ENCODE peak calls at places on chromosomes 13 and 19, in seven cellular contexts. J, Z, S, I, B, T and M are unnamed samples.

GRCh38 chr19:34254552-34255432 is at the start of gene GARRE1:
- DNase-seq in J (peak), Z (peak), S (no peak), I (peak), B (no peak), T (no peak), M (peak)

GRCh38 chr13:36904219-36904618 is 15.8 kb downstream of the SMAD9 start:
- DNase-seq in J (no peak), Z (no peak), S (no peak), I (no peak), B (no peak), T (no peak), M (no peak)

GRCh38 chr13:46553886-46554855 is 1.2 kb downstream of the LRCH1 start:
- DNase-seq in J (peak), Z (peak), S (peak), I (peak), B (no peak), T (peak), M (peak)

GRCh38 chr13:99228737-99229691 is 28.4 kb downstream of the UBAC2 start:
- DNase-seq in J (peak), Z (no peak), S (peak), I (no peak), B (peak), T (no peak), M (peak)

GRCh38 chr19:31085125-31085524 is 264.1 kb downstream of the TSHZ3 start:
- DNase-seq in J (no peak), Z (no peak), S (no peak), I (no peak), B (no peak), T (no peak), M (no peak)

GRCh38 chr13:39415003-39415402 is 188.0 kb downstream of the LHFPL6 start:
- DNase-seq in J (no peak), Z (no peak), S (peak), I (no peak), B (no peak), T (no peak), M (no peak)

GRCh38 chr19:8877854-8878705 is 45.9 kb downstream of the MBD3L1 start:
- DNase-seq in J (no peak), Z (no peak), S (no peak), I (no peak), B (no peak), T (peak), M (peak)

GRCh38 chr13:45367358-45367757 is 26.4 kb upstream of the TPT1 start:
- DNase-seq in J (peak), Z (peak), S (peak), I (no peak), B (peak), T (peak), M (no peak)

GRCh38 chr13:87999141-87999765 is 328.1 kb downstream of the SLITRK5 start:
- DNase-seq in J (peak), Z (no peak), S (no peak), I (no peak), B (no peak), T (no peak), M (no peak)

GRCh38 chr13:98173431-98173921 is 3.6 kb downstream of the RNF113B start:
- DNase-seq in J (peak), Z (no peak), S (peak), I (no peak), B (no peak), T (peak), M (no peak)

GRCh38 chr13:62512194-62513141 is 1096.8 kb upstream of the PCDH20 start:
- DNase-seq in J (peak), Z (peak), S (peak), I (peak), B (peak), T (peak), M (peak)

GRCh38 chr19:13876834-13877233 is at the start of gene NANOS3:
- DNase-seq in J (no peak), Z (no peak), S (no peak), I (no peak), B (no peak), T (no peak), M (peak)

GRCh38 chr13:111961236-111961635 is 105.7 kb upstream of the SOX1 start:
- DNase-seq in J (no peak), Z (no peak), S (no peak), I (no peak), B (no peak), T (no peak), M (no peak)

GRCh38 chr19:3373971-3374368 is 7.6 kb downstream of the NFIC start:
- DNase-seq in J (no peak), Z (no peak), S (no peak), I (no peak), B (no peak), T (no peak), M (no peak)

GRCh38 chr19:7515471-7516226 is at the start of gene ZNF358:
- DNase-seq in J (peak), Z (peak), S (peak), I (peak), B (no peak), T (no peak), M (peak)

GRCh38 chr13:77918391-77919261 is at the start of gene EDNRB:
- DNase-seq in J (peak), Z (peak), S (no peak), I (peak), B (no peak), T (no peak), M (peak)

GRCh38 chr19:35040826-35041547 is 534 bp upstream of the HPN start:
- DNase-seq in J (no peak), Z (no peak), S (peak), I (peak), B (no peak), T (no peak), M (no peak)

GRCh38 chr13:42747399-42747873 is 33.9 kb upstream of the FAM216B start:
- DNase-seq in J (peak), Z (no peak), S (no peak), I (no peak), B (no peak), T (no peak), M (no peak)

GRCh38 chr13:101691326-101691725 is 238.9 kb downstream of the ITGBL1 start:
- DNase-seq in J (no peak), Z (no peak), S (no peak), I (no peak), B (no peak), T (no peak), M (no peak)

GRCh38 chr19:44758596-44758995 is 10.1 kb downstream of the BCL3 start:
- DNase-seq in J (no peak), Z (no peak), S (no peak), I (peak), B (no peak), T (no peak), M (peak)

GRCh38 chr19:48750771-48751504 is 1.5 kb downstream of the FUT1 start:
- DNase-seq in J (no peak), Z (no peak), S (no peak), I (no peak), B (no peak), T (no peak), M (no peak)

GRCh38 chr13:111973186-111974064 is 93.5 kb upstream of the SOX1 start:
- DNase-seq in J (no peak), Z (no peak), S (no peak), I (no peak), B (no peak), T (no peak), M (no peak)

GRCh38 chr13:25375727-25376358 is 4.1 kb downstream of the ATP8A2 start:
- DNase-seq in J (peak), Z (peak), S (peak), I (peak), B (no peak), T (peak), M (peak)

GRCh38 chr13:41742917-41743552 is 217.9 kb downstream of the VWA8 start:
- DNase-seq in J (no peak), Z (no peak), S (no peak), I (no peak), B (no peak), T (no peak), M (no peak)

GRCh38 chr13:55577847-55578210 is 1562.9 kb upstream of the PRR20A start:
- DNase-seq in J (no peak), Z (no peak), S (no peak), I (no peak), B (no peak), T (no peak), M (no peak)

GRCh38 chr19:6238643-6239281 is 41.0 kb downstream of the MLLT1 start:
- DNase-seq in J (peak), Z (no peak), S (no peak), I (no peak), B (no peak), T (no peak), M (no peak)

DNA sequence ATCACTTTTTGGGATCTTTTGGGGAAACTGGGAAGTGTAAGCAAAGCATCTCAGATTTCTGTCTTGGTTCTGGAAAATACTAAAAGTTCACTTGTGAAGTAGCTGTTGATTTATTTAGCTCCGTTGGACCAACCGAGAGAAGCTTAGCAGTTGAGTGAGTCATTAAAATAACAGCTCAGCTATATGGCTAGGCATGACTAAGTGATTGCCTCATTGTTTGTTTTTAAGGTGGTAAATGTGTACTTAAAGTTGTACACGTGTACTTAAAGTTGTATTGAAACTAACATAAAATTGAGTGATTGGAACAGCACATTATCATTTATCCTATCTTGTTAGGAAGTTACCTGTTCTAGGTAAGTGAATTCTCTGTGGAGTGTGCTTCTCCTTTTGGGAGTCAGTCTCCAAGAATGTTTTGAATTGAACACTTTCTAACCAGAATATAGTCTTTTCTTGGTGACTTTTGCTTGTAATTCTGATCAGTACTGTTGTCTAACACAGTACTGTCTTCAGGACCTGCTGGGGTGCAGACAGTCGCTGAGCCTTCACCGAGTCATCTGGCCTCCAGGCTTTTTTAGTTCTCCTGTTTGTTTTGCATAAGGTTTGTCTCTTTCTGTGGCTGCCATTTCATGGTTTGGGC is 2.9 kb upstream of the DCUN1D2 start:
- DNase-seq in J (peak), Z (peak), S (peak), I (no peak), B (peak), T (peak), M (no peak)
- TF ChIP-seq RAD21 in J (no peak), Z (no peak), S (no peak), I (no peak), B (no peak), T (no peak), M (no peak)

GRCh38 chr13:40653558-40654318 is 12.7 kb downstream of the FOXO1 start:
- DNase-seq in J (no peak), Z (no peak), S (no peak), I (no peak), B (no peak), T (no peak), M (no peak)
- TF ChIP-seq RAD21 in J (no peak), Z (no peak), S (no peak), I (no peak), B (no peak), T (no peak), M (no peak)

DNA sequence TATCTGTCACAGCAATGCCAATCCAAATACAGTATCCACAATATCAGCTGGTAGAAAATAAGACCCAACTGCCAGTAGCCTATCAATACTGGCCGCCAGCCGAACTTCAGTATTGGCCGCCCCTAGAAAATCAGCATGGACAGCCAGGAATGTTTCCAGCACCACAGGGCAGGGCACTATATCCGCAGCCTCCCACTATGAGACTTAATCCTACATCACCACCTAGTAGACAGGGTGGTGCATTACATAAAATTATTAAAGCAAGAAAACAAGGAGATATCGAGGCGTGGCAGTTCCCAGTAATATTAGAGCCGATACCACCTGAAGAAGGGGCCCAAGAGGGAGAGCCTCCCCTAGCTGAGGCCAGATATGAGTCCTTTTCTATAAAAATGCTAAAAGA is 111.3 kb downstream of the ZNF486 start:
- DNase-seq in J (no peak), Z (no peak), S (peak), I (no peak), B (no peak), T (no peak), M (no peak)
- TF ChIP-seq RAD21 in J (no peak), Z (no peak), S (no peak), I (no peak), B (no peak), T (no peak), M (no peak)

GRCh38 chr13:64529874-64530485 is 2700.2 kb downstream of the PCDH9 start:
- DNase-seq in J (no peak), Z (peak), S (peak), I (peak), B (no peak), T (peak), M (peak)
- TF ChIP-seq RAD21 in J (peak), Z (no peak), S (no peak), I (peak), B (peak), T (no peak), M (peak)